ENCODE peak calls at places on chromosomes 12 and 14, in seven cellular contexts. O, Z, B, H, Y, A and K are unnamed samples.

GRCh38 chr12:42094277-42094676 is 50.4 kb downstream of the GXYLT1 start:
- DNase-seq in H (no peak), Z (peak; percentile 48), A (no peak), O (no peak), Y (peak; percentile 84), B (peak; percentile 27), K (no peak)

GRCh38 chr12:119589087-119589486 is 4.5 kb upstream of the TMEM233 start:
- DNase-seq in H (no peak), B (no peak), A (no peak), Y (no peak), O (no peak), Z (no peak), K (no peak)

GRCh38 chr12:79560165-79560889 is 130.4 kb downstream of the PAWR start:
- DNase-seq in O (no peak), Z (no peak), A (no peak), H (no peak), B (no peak), Y (no peak), K (no peak)

GRCh38 chr12:4191642-4192041 is 81.9 kb upstream of the CCND2 start:
- DNase-seq in Z (no peak), O (no peak), A (no peak), Y (no peak), H (no peak), B (no peak), K (no peak)

GRCh38 chr14:91897121-91897701 is 29.9 kb upstream of the TC2N start:
- DNase-seq in Z (no peak), B (no peak), O (no peak), H (no peak), A (no peak), Y (no peak), K (peak; percentile 70)

GRCh38 chr12:3419538-3419937 is 71.5 kb upstream of the PRMT8 start:
- DNase-seq in A (no peak), B (no peak), H (no peak), Z (no peak), Y (no peak), O (no peak), K (no peak)

GRCh38 chr14:104473244-104473565 is 106.4 kb upstream of the C14orf180 start:
- DNase-seq in B (no peak), A (no peak), H (no peak), O (no peak), Y (peak; percentile 51), Z (no peak), K (no peak)

GRCh38 chr12:62523619-62524018 is 57.0 kb downstream of the MON2 start:
- DNase-seq in Z (no peak), A (no peak), B (no peak), H (no peak), Y (no peak), O (no peak), K (no peak)

GRCh38 chr14:67620217-67620789 is 583 bp downstream of the ARG2 start:
- DNase-seq in O (no peak), A (no peak), Y (peak; percentile 71), B (peak; percentile 20), Z (no peak), H (no peak), K (no peak)

GRCh38 chr12:123063535-123063934 is 83.1 kb downstream of the ARL6IP4 start:
- DNase-seq in H (no peak), O (no peak), Y (peak; percentile 83), Z (no peak), B (no peak), A (peak; percentile 17), K (no peak)

GRCh38 chr12:94498698-94499097 is 39.0 kb upstream of the CEP83 start:
- DNase-seq in B (no peak), H (no peak), O (no peak), A (no peak), Y (no peak), Z (no peak), K (no peak)

GRCh38 chr12:115313929-115314328 is 630.0 kb upstream of the TBX3 start:
- DNase-seq in O (no peak), B (no peak), A (no peak), Y (peak; percentile 84), Z (no peak), H (no peak), K (no peak)

GRCh38 chr12:53122961-53123468 is 19.7 kb downstream of the SOAT2 start:
- DNase-seq in Y (peak; percentile 55), B (no peak), O (no peak), H (no peak), Z (no peak), A (no peak), K (no peak)

GRCh38 chr14:29892327-29892726 is 35.3 kb downstream of the PRKD1 start:
- DNase-seq in B (no peak), O (no peak), H (no peak), Z (no peak), Y (no peak), A (no peak), K (no peak)

GRCh38 chr12:64883264-64884163 is 59.1 kb downstream of the TBC1D30 start:
- DNase-seq in Y (peak; percentile 67), A (no peak), H (no peak), O (no peak), Z (no peak), B (no peak), K (no peak)

GRCh38 chr12:14664434-14665023 is 31.9 kb downstream of the GUCY2C start:
- DNase-seq in A (peak; percentile 48), O (no peak), H (no peak), B (peak; percentile 37), Z (no peak), Y (no peak), K (no peak)

GRCh38 chr12:129186952-129187351 is 333.7 kb downstream of the GLT1D1 start:
- DNase-seq in A (peak; percentile 7), Y (no peak), Z (no peak), H (no peak), B (no peak), O (no peak), K (no peak)

GRCh38 chr14:104112113-104112505 is 26.3 kb upstream of the KIF26A start:
- DNase-seq in O (peak; percentile 33), H (no peak), A (no peak), B (no peak), Z (no peak), Y (no peak), K (no peak)

GRCh38 chr12:95429172-95429510 is 44.8 kb upstream of the METAP2 start:
- DNase-seq in Y (no peak), O (no peak), A (no peak), H (no peak), B (no peak), Z (no peak), K (no peak)

GRCh38 chr12:50933459-50934124 is 18.8 kb upstream of the HIGD1C start:
- DNase-seq in Y (peak; percentile 75), H (no peak), B (no peak), A (no peak), Z (no peak), O (no peak), K (no peak)

GRCh38 chr14:92930737-92931602 is 8.0 kb downstream of the CHGA start:
- DNase-seq in Y (no peak), O (no peak), Z (no peak), H (no peak), B (no peak), A (no peak), K (no peak)

GRCh38 chr12:26627335-26627734 is 205.7 kb downstream of the ITPR2 start:
- DNase-seq in Y (no peak), O (no peak), A (no peak), Z (no peak), H (no peak), B (no peak), K (no peak)

GRCh38 chr12:6635375-6635855 is 344 bp downstream of the LPAR5 start:
- DNase-seq in Z (no peak), B (no peak), H (no peak), Y (peak; percentile 74), O (peak; percentile 71), A (peak; percentile 59), K (no peak)

GRCh38 chr12:70068743-70069142 is 174.5 kb upstream of the CNOT2 start:
- DNase-seq in O (no peak), A (no peak), H (no peak), B (no peak), Y (no peak), Z (no peak), K (no peak)

GRCh38 chr12:132214906-132215643 is 70.8 kb downstream of the NOC4L start:
- DNase-seq in B (no peak), Z (no peak), H (no peak), A (no peak), Y (no peak), O (no peak), K (no peak)

GRCh38 chr14:67505254-67505653 is 16.7 kb upstream of the TMEM229B start:
- DNase-seq in B (no peak), Z (no peak), O (no peak), H (no peak), Y (no peak), A (no peak), K (no peak)

GRCh38 chr14:101466456-101467180 is 94.7 kb upstream of the DIO3 start:
- DNase-seq in B (no peak), Z (no peak), A (no peak), H (no peak), Y (peak; percentile 43), O (peak; percentile 5), K (no peak)

GRCh38 chr12:121915841-121916321 is 2.5 kb upstream of the CFAP251 start:
- DNase-seq in Y (no peak), A (no peak), H (no peak), Z (no peak), O (no peak), B (no peak), K (no peak)

GRCh38 chr14:77097006-77097688 is 911 bp upstream of the CIPC start:
- DNase-seq in Y (no peak), H (no peak), B (no peak), O (no peak), Z (no peak), A (no peak), K (no peak)

GRCh38 chr14:57401501-57401900 is 11.1 kb downstream of the NAA30 start:
- DNase-seq in H (no peak), A (no peak), Y (no peak), B (no peak), Z (no peak), O (no peak), K (no peak)